ENCODE peak calls at places on chromosomes 2 and 18, in five cellular contexts. C is HCT116, S is H9, D is mammary epithelial cell, B is GM12878. F is an unnamed sample.

GRCh38 chr2:42810971-42811865 is 18.8 kb upstream of the HAAO start:
- DNase-seq in C (no peak), B (no peak), S (peak), D (no peak), F (peak)

GRCh38 chr2:133667085-133667484 is 98.8 kb upstream of the NCKAP5 start:
- DNase-seq in B (no peak), C (no peak), S (no peak), D (peak), F (peak)

GRCh38 chr2:239181074-239181581 is 219.7 kb downstream of the HDAC4 start:
- DNase-seq in B (no peak), C (no peak), S (no peak), D (no peak), F (no peak)

GRCh38 chr18:35454803-35455202 is 43.0 kb downstream of the INO80C start:
- DNase-seq in D (no peak), B (no peak), C (no peak), S (no peak), F (no peak)

GRCh38 chr2:222290691-222291484 is 7.9 kb downstream of the PAX3 start:
- DNase-seq in B (no peak), S (peak), D (no peak), C (no peak), F (no peak)

GRCh38 chr18:1053654-1054315 is 149.1 kb downstream of the ADCYAP1 start:
- DNase-seq in B (no peak), C (no peak), D (no peak), S (no peak), F (peak)

GRCh38 chr18:76487076-76487475 is 8.0 kb downstream of the ZNF516 start:
- DNase-seq in S (no peak), C (no peak), B (no peak), D (no peak), F (peak)

GRCh38 chr2:194826241-194826640 is 830.8 kb upstream of the SLC39A10 start:
- DNase-seq in C (no peak), D (peak), S (no peak), B (no peak), F (peak)

GRCh38 chr2:146262606-146263005 is 1582.2 kb upstream of the ACVR2A start:
- DNase-seq in S (no peak), D (no peak), C (no peak), B (no peak), F (peak)

GRCh38 chr2:68428746-68429145 is 38.3 kb downstream of the FBXO48 start:
- DNase-seq in C (no peak), B (no peak), D (no peak), S (no peak), F (no peak)

GRCh38 chr2:204180671-204181070 is 244.1 kb downstream of the ICOS start:
- DNase-seq in C (no peak), B (no peak), D (no peak), S (no peak), F (no peak)

GRCh38 chr2:241291977-241292376 is 23.5 kb downstream of the HDLBP start:
- DNase-seq in S (no peak), D (no peak), C (no peak), B (no peak), F (no peak)

GRCh38 chr2:112640800-112641675 is 4.7 kb upstream of the SLC20A1 start:
- DNase-seq in S (no peak), D (peak), C (no peak), B (no peak), F (peak)

GRCh38 chr2:232885264-232885961 is 15.3 kb downstream of the SNORC start:
- DNase-seq in B (no peak), C (no peak), D (no peak), S (no peak), F (no peak)

GRCh38 chr2:120404274-120404673 is 58.3 kb downstream of the INHBB start:
- DNase-seq in B (no peak), D (no peak), S (no peak), C (no peak), F (no peak)

GRCh38 chr2:197212344-197213262 is 98.0 kb downstream of the ANKRD44 start:
- DNase-seq in S (no peak), B (no peak), C (no peak), D (no peak), F (no peak)

GRCh38 chr2:149991576-149991975 is 404.0 kb upstream of the MMADHC start:
- DNase-seq in S (no peak), D (peak), C (no peak), B (no peak), F (peak)

GRCh38 chr2:219045937-219046550 is 4.7 kb upstream of the CFAP65 start:
- DNase-seq in C (no peak), B (no peak), D (peak), S (peak), F (peak)

GRCh38 chr2:57180042-57180567 is 866.5 kb upstream of the VRK2 start:
- DNase-seq in B (no peak), S (no peak), C (no peak), D (peak), F (peak)

GRCh38 chr2:182652326-182652725 is 63.7 kb upstream of the DNAJC10 start:
- DNase-seq in S (no peak), C (no peak), B (no peak), D (peak), F (no peak)

GRCh38 chr18:28108801-28109200 is 68.1 kb downstream of the CDH2 start:
- DNase-seq in C (no peak), S (no peak), D (peak), B (no peak), F (peak)

GRCh38 chr2:226063704-226064390 is 664.3 kb downstream of the NYAP2 start:
- DNase-seq in C (peak), S (no peak), D (peak), B (no peak), F (peak)

GRCh38 chr2:120434487-120434886 is 88.6 kb downstream of the INHBB start:
- DNase-seq in B (no peak), D (no peak), S (peak), C (no peak), F (no peak)

GRCh38 chr2:203225423-203226039 is 13.3 kb upstream of the CYP20A1 start:
- DNase-seq in D (peak), C (peak), S (no peak), B (no peak), F (peak)

GRCh38 chr2:178863856-178864620 is 56.8 kb upstream of the TTN start:
- DNase-seq in C (no peak), B (no peak), D (no peak), S (peak), F (peak)

GRCh38 chr2:171318463-171318934 is 115.3 kb downstream of the METTL8 start:
- DNase-seq in C (no peak), B (no peak), S (peak), D (no peak), F (peak)

GRCh38 chr18:59570101-59570875 is 126.9 kb downstream of the CCBE1 start:
- DNase-seq in B (no peak), C (no peak), D (no peak), S (no peak), F (no peak)

GRCh38 chr2:43831438-43832294 is 7.0 kb downstream of the ABCG5 start:
- DNase-seq in B (no peak), S (no peak), C (no peak), D (no peak), F (peak)

GRCh38 chr2:66443183-66443976 is 8.5 kb downstream of the MEIS1 start:
- DNase-seq in C (no peak), D (no peak), B (no peak), S (no peak), F (peak)

GRCh38 chr2:207181526-207182274 is 16.0 kb upstream of the KLF7 start:
- DNase-seq in D (no peak), S (no peak), C (no peak), B (no peak), F (no peak)

GRCh38 chr2:144493027-144493809 is 26.7 kb downstream of the ZEB2 start:
- DNase-seq in C (no peak), S (no peak), D (no peak), B (no peak), F (peak)

GRCh38 chr2:161223139-161223732 is 63.0 kb downstream of the TANK start:
- DNase-seq in C (peak), D (peak), S (no peak), B (no peak), F (peak)

GRCh38 chr2:57937456-57937855 is 109.2 kb upstream of the VRK2 start:
- DNase-seq in S (no peak), B (no peak), D (no peak), C (no peak), F (peak)

GRCh38 chr2:71000780-71001591 is 6.3 kb upstream of the TEX261 start:
- DNase-seq in C (peak), D (peak), S (peak), B (no peak), F (peak)

GRCh38 chr18:63887424-63887823 is at the start of gene SERPINB2:
- DNase-seq in B (no peak), S (no peak), C (no peak), D (peak), F (no peak)

GRCh38 chr2:148643998-148644884 is at the start of gene EPC2:
- DNase-seq in S (peak), C (peak), D (peak), B (peak), F (peak)

GRCh38 chr18:46152436-46152807 is 48.2 kb downstream of the HAUS1 start:
- DNase-seq in B (no peak), D (peak), S (no peak), C (no peak), F (peak)

GRCh38 chr2:134118279-134119116 is 135.4 kb upstream of the MGAT5 start:
- DNase-seq in C (peak), D (peak), S (peak), B (peak), F (peak)

GRCh38 chr2:80120866-80121265 is 183.7 kb downstream of the LRRTM1 start:
- DNase-seq in B (no peak), D (no peak), S (no peak), C (no peak), F (no peak)
- TF ChIP-seq CTCF in B (no peak), D (no peak), S (no peak), C (no peak), F (no peak)

GRCh38 chr18:50058731-50059130 is 136.2 kb downstream of the MYO5B start:
- DNase-seq in B (no peak), D (no peak), S (no peak), C (no peak), F (no peak)
- H3K9ac ChIP-seq in B (no peak), D (no peak), S (no peak), C (no peak), F (no peak)

DNA sequence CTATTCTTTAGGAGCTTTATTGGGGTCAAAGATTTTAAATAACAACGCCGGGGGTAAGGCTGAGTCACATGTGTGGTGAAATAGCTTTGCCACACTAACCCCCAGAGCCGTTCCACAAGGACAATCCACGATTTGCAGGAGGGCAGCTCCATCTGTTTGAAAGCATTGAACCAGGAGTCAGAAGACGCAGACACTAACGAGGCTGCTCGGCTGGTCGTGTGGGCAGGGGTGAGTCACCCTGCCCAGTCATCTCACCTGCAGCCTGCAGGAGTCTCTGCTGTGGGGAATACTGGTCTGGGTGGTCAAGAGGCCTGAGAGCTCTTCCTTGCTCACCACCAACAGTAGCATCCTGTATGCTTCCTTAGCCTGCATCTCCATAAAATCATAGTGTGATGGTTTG is 149.2 kb upstream of the NCK2 start:
- DNase-seq in D (peak), S (peak), C (no peak), B (no peak), F (peak)
- TF ChIP-seq CTCF in D (peak), S (peak), C (no peak), B (no peak), F (no peak)

GRCh38 chr2:177552414-177553175 is 160.0 kb downstream of the AGPS start:
- DNase-seq in D (peak), S (peak), C (peak), B (peak), F (peak)
- H3K9ac ChIP-seq in D (peak), S (peak), C (peak), B (peak), F (peak)

GRCh38 chr2:21326152-21326551 is 202.4 kb downstream of the TDRD15 start:
- DNase-seq in S (no peak), B (no peak), D (no peak), C (no peak), F (no peak)
- TF ChIP-seq CTCF in S (peak), B (no peak), D (no peak), C (no peak), F (no peak)

GRCh38 chr2:107729456-107729855 is 97.2 kb upstream of the RGPD4 start:
- DNase-seq in C (no peak), B (no peak), S (no peak), D (no peak), F (no peak)
- H3K9ac ChIP-seq in C (no peak), B (no peak), S (no peak), D (no peak), F (no peak)

GRCh38 chr2:53442783-53443182 is 324.8 kb upstream of the CHAC2 start:
- DNase-seq in S (peak), B (no peak), C (no peak), D (no peak), F (no peak)
- TF ChIP-seq CTCF in S (peak), B (peak), C (peak), D (peak), F (no peak)

GRCh38 chr2:126754240-126755004 is 98.5 kb downstream of the GYPC start:
- DNase-seq in B (no peak), S (no peak), D (no peak), C (no peak), F (no peak)
- H3K9ac ChIP-seq in B (no peak), S (no peak), D (no peak), C (no peak), F (no peak)

GRCh38 chr18:48639772-48640432 is 101.1 kb downstream of the CTIF start:
- DNase-seq in B (no peak), S (no peak), C (no peak), D (peak), F (no peak)
- TF ChIP-seq CTCF in B (peak), S (peak), C (peak), D (peak), F (peak)

GRCh38 chr2:99336780-99337163 is 417 bp upstream of the EIF5B start:
- DNase-seq in B (no peak), S (no peak), C (no peak), D (no peak), F (no peak)
- H3K9ac ChIP-seq in B (peak), S (no peak), C (peak), D (peak), F (peak)

F was measured in fibroblast of lung.